ENCODE peak calls at places on chromosomes 7 and 10, in seven cellular contexts. X is heart left ventricle, W is A549, O is mucosa of descending colon, F is body of pancreas, P is right lobe of liver, U is fibroblast of lung. I is an unnamed sample. For H3K4me1, the result is how much of the 10 kb centered on the place peaks cover.

GRCh38 chr7:115851291-115851690 is 179.3 kb downstream of the TFEC start:
- DNase-seq in U (peak), X (no peak), P (no peak), W (no peak), F (no peak), O (no peak), I (no peak)

GRCh38 chr10:121823993-121824463 is 103.8 kb downstream of the ATE1 start:
- DNase-seq in U (peak), X (no peak), F (no peak), O (no peak), P (no peak), W (peak), I (no peak)

GRCh38 chr10:96512997-96513685 is 585 bp downstream of the TLL2 start:
- DNase-seq in P (no peak), F (peak), W (peak), X (peak), U (peak), O (no peak), I (peak)

GRCh38 chr7:88280801-88281200 is 25.9 kb downstream of the STEAP4 start:
- DNase-seq in W (no peak), U (no peak), F (no peak), O (no peak), P (no peak), X (no peak), I (no peak)

GRCh38 chr7:129644634-129645230 is 33.2 kb downstream of the NRF1 start:
- DNase-seq in X (no peak), U (peak), W (no peak), P (no peak), O (no peak), F (no peak), I (no peak)

GRCh38 chr7:15554744-15555143 is 7.1 kb downstream of the AGMO start:
- DNase-seq in P (no peak), X (no peak), F (no peak), W (no peak), O (no peak), U (no peak), I (no peak)

GRCh38 chr7:156585926-156586325 is 54.6 kb upstream of the RNF32 start:
- DNase-seq in F (no peak), P (no peak), W (no peak), O (no peak), X (no peak), U (no peak), I (no peak)

GRCh38 chr10:98035599-98035998 is 5.2 kb upstream of the CRTAC1 start:
- DNase-seq in W (no peak), X (no peak), P (no peak), O (no peak), F (no peak), U (no peak), I (no peak)

GRCh38 chr7:112152186-112152585 is 54.0 kb downstream of the DOCK4 start:
- DNase-seq in O (no peak), W (no peak), U (no peak), X (no peak), P (no peak), F (no peak), I (no peak)

GRCh38 chr10:43041422-43042342 is 35.2 kb upstream of the RET start:
- DNase-seq in O (no peak), F (no peak), P (peak), X (no peak), U (no peak), W (no peak), I (peak)

GRCh38 chr10:96073722-96074121 is 30.3 kb downstream of the CCNJ start:
- DNase-seq in O (no peak), X (no peak), F (no peak), P (no peak), U (peak), W (no peak), I (no peak)

GRCh38 chr7:107594961-107595737 is 15.1 kb downstream of the BCAP29 start:
- DNase-seq in O (no peak), F (no peak), U (peak), X (no peak), W (no peak), P (no peak), I (no peak)

GRCh38 chr7:66682350-66683093 is 53.8 kb downstream of the KCTD7 start:
- DNase-seq in F (peak), O (no peak), U (no peak), P (no peak), X (no peak), W (peak), I (peak)

GRCh38 chr10:73247509-73248258 is 629 bp upstream of the DNAJC9 start:
- DNase-seq in X (no peak), U (no peak), W (no peak), F (no peak), P (no peak), O (no peak), I (no peak)

GRCh38 chr7:112546723-112547513 is 66.1 kb downstream of the LSMEM1 start:
- DNase-seq in X (no peak), U (no peak), W (no peak), P (no peak), F (no peak), O (no peak), I (no peak)

GRCh38 chr10:79268100-79268670 is 79.1 kb upstream of the PPIF start:
- DNase-seq in U (peak), O (no peak), F (no peak), W (no peak), P (no peak), X (no peak), I (no peak)

GRCh38 chr7:111239437-111239836 is 148.5 kb downstream of the LRRN3 start:
- DNase-seq in P (no peak), O (no peak), W (no peak), F (no peak), U (no peak), X (no peak), I (no peak)

GRCh38 chr10:47246409-47247189 is 53.4 kb upstream of the GDF10 start:
- DNase-seq in U (no peak), W (no peak), X (no peak), P (no peak), O (no peak), F (no peak), I (no peak)

GRCh38 chr7:5827755-5828154 is 46.3 kb upstream of the RNF216 start:
- DNase-seq in U (peak), O (peak), X (no peak), W (no peak), F (peak), P (no peak), I (peak)

GRCh38 chr7:28853150-28853549 is 105.0 kb downstream of the TRIL start:
- DNase-seq in O (no peak), U (peak), F (no peak), W (no peak), P (no peak), X (no peak), I (no peak)

GRCh38 chr7:115409682-115410426 is 488.0 kb downstream of the MDFIC start:
- DNase-seq in U (no peak), X (no peak), W (no peak), P (no peak), O (no peak), F (no peak), I (no peak)

GRCh38 chr7:116571037-116571436 is 46.2 kb downstream of the CAV1 start:
- DNase-seq in X (no peak), F (no peak), O (no peak), W (no peak), U (peak), P (no peak), I (no peak)

GRCh38 chr7:152860302-152860701 is 100.8 kb downstream of the ACTR3B start:
- DNase-seq in F (no peak), P (no peak), U (no peak), W (no peak), O (no peak), X (no peak), I (no peak)

GRCh38 chr7:122919643-122920181 is 33.5 kb upstream of the CADPS2 start:
- DNase-seq in P (no peak), X (no peak), U (no peak), W (no peak), F (peak), O (no peak), I (no peak)

GRCh38 chr10:11149499-11149898 is 131.8 kb downstream of the CELF2 start:
- DNase-seq in O (no peak), P (no peak), W (no peak), F (no peak), U (no peak), X (no peak), I (no peak)

GRCh38 chr10:60549686-60550085 is 160.0 kb upstream of the ANK3 start:
- DNase-seq in W (peak), P (no peak), O (no peak), F (no peak), X (no peak), U (peak), I (no peak)

GRCh38 chr10:79093658-79094411 is 25.1 kb downstream of the ZMIZ1 start:
- DNase-seq in X (no peak), P (peak), U (peak), F (peak), O (peak), W (no peak), I (peak)

GRCh38 chr7:40674316-40674715 is 539.5 kb downstream of the SUGCT start:
- DNase-seq in X (no peak), O (no peak), P (no peak), U (no peak), F (no peak), W (no peak), I (no peak)

GRCh38 chr7:1748774-1749173 is 78.7 kb downstream of the ELFN1 start:
- DNase-seq in U (no peak), P (no peak), F (no peak), W (no peak), X (no peak), O (no peak), I (peak)

GRCh38 chr10:63588436-63589180 is 67.4 kb downstream of the REEP3 start:
- DNase-seq in P (no peak), U (peak), O (no peak), X (no peak), W (no peak), F (peak), I (no peak)

GRCh38 chr10:72875250-72876055 is 18.1 kb upstream of the OIT3 start:
- DNase-seq in U (peak), P (no peak), F (no peak), W (peak), X (no peak), O (no peak), I (no peak)

GRCh38 chr10:1201010-1201807 is 145.0 kb downstream of the WDR37 start:
- DNase-seq in O (no peak), W (no peak), F (no peak), U (no peak), P (no peak), X (no peak), I (no peak)

GRCh38 chr10:129761573-129761972 is 202.5 kb downstream of the EBF3 start:
- DNase-seq in U (no peak), O (no peak), F (no peak), W (no peak), X (peak), P (peak), I (peak)

GRCh38 chr7:81002471-81002870 is 83.6 kb upstream of the SEMA3C start:
- DNase-seq in P (no peak), X (no peak), F (no peak), W (no peak), O (no peak), U (no peak), I (no peak)

GRCh38 chr7:125125315-125125714 is 195.7 kb upstream of the POT1 start:
- DNase-seq in F (no peak), W (no peak), P (no peak), O (no peak), X (no peak), U (no peak), I (no peak)

GRCh38 chr7:44748042-44748947 is at the start of gene ZMIZ2:
- DNase-seq in W (peak), U (peak), X (peak), O (peak), P (peak), F (peak), I (peak)

DNA sequence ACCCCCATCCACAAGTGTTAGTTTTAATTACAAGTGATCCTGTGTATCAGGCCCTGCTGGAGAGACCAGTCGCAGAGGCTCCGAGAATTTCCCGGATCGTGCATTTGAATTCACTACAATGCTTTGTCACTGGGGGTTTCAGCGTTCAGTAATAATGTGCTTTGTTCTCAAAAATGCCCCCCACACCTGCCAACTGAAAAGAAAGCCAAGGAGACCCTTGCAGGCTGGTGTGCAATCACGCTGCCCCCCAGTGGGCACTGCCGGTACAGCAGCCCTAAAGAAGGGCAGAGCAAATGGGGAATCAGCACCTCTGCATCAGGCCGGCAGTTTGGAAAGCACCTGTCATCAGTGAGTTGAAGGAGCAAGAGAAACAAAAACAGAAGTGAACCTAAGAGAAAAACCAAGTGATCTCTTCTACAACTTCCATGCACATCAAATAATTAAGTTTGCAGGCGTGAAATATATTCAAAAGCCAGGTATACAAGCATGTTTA is 177.6 kb downstream of the PARD3 start:
- DNase-seq in O (peak), U (peak), F (peak), W (peak), P (no peak), X (peak), I (peak)
- TF ChIP-seq CTCF in O (peak), U (peak), F (peak), W (peak), P (peak), X (peak), I (peak)

GRCh38 chr7:78563186-78563585 is 764.6 kb downstream of the PHTF2 start:
- DNase-seq in O (no peak), X (no peak), F (no peak), W (no peak), P (no peak), U (no peak), I (no peak)
- H3K4me1 ChIP-seq in O (under half), X (under half), F (under half), W (under half), P (under half), U (under half), I (under half)

GRCh38 chr7:150975536-150976285 is 2.4 kb downstream of the KCNH2 start:
- DNase-seq in X (peak), P (no peak), O (no peak), W (no peak), U (no peak), F (no peak), I (no peak)

GRCh38 chr7:150973571-150974451 is 4.3 kb downstream of the KCNH2 start:
- DNase-seq in O (peak), W (no peak), U (no peak), X (peak), F (no peak), P (no peak), I (no peak)

GRCh38 chr7:150972746-150973145 is 5.4 kb downstream of the KCNH2 start:
- DNase-seq in U (no peak), W (no peak), P (no peak), F (no peak), O (no peak), X (peak), I (no peak)

GRCh38 chr7:150976529-150977381 is 1.4 kb downstream of the KCNH2 start:
- DNase-seq in P (no peak), O (no peak), U (no peak), W (no peak), F (peak), X (peak), I (no peak)

GRCh38 chr7:150974468-150975391 is 3.4 kb downstream of the KCNH2 start:
- DNase-seq in O (peak), W (peak), U (peak), X (peak), F (peak), P (no peak), I (no peak)
- H3K4me3 ChIP-seq in O (no peak), W (peak), U (no peak), X (peak), F (peak), P (no peak), I (peak)

DNA sequence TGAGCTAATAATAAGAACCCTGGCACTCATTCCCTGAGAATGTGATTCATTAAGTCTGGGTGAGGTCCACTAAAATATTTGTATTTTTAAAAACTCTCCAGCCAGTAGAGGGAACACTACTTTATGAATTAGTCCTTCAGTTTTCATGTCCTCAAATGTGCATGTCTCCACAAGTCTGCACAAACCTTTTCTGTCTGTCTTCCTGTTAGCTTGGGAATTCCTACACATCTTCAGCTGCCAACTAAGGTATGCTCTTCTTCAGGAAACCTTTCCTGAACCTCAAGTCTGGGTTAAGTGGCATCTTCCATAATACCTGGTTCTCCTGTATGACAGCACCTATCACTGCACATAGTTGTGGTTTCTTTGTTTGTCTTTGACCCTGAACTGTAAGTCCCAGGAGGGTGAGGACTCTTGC is 119.6 kb upstream of the MKX start:
- DNase-seq in P (no peak), X (no peak), F (no peak), U (peak), W (no peak), O (no peak), I (no peak)
- TF ChIP-seq CTCF in P (no peak), X (no peak), F (no peak), U (no peak), W (no peak), O (no peak), I (no peak)

DNA sequence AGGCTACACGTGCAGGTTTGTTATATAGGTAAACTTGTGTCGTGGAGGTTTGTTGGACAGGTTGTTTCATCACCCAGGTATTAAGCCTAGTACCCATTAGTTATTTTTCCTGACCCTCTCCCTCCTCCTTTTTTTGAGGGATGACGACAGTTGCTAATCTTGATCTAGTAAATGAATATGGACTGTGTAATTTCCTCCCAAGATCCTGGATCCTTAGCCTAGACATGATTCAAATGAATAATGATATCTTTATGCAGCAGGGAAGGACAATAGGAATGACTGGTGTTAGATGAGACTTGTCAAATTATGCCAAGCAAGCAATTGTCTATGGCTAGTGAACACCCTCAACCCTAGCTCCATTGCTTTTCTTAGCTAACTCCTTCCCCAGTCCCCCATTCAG is 156.2 kb downstream of the PLPP4 start:
- DNase-seq in O (no peak), W (no peak), P (no peak), X (no peak), U (no peak), F (no peak), I (no peak)
- H3K4me1 ChIP-seq in O (under half), W (under half), P (under half), X (under half), U (under half), F (under half), I (under half)

DNA sequence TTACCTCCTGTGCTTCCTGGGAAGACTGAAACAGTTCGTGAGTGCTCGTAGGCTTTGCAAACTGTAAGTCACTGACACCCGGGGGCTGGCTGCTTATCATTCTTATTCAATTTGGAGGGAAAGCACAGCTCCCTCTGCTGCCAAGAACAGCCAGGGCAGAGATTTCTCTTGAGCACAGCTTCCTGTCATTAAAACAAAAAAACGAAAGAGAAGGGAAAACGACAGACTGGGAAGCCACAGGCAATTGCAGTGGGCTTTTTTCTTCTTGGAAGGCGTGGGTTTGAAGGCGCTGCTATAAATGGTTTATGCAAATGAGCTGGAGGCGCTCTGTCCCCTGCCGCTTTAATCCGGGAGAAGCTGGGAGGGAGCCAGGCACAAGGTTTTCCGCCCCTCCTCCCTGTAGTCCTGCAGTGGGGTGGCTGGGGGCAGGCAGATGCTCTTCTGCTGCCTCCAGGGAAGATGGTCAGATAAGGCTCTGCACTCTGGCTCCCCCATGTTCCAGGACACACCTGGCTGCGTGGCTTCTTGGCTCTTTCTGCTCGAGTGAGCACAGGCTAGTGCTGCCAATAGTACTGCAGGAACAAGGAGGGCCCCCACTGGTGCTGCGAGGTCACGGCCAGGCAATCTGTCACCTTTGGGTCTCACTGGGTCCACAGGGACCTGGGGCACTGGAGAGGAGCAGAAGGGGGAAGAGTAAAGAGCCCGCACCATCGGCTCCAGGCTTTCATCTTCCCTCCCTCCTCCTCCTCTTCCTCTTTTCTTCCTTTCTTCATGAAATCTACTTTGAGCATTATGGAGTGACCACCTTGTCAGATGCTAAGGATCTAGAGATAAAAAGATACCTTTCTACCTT is 49.5 kb downstream of the NEURL1 start:
- DNase-seq in X (peak), F (peak), W (no peak), P (peak), U (peak), O (peak), I (peak)
- H3K4me3 ChIP-seq in X (peak), F (no peak), W (no peak), P (peak), U (peak), O (no peak), I (peak)

I was measured in kidney.